ENCODE peak calls at places on chromosomes 6 and 20, in four cellular contexts. One of them, this sample, is unnamed.

GRCh38 chr6:68473433-68474210 is 161.5 kb upstream of the ADGRB3 start:
- DNase-seq in CD8-positive, alpha-beta T cell: no peak
- DNase-seq in Peyer's patch: no peak
- DNase-seq in left ventricle myocardium inferior: no peak
- DNase-seq in this sample: no peak

GRCh38 chr6:139764498-139764986 is 390.1 kb upstream of the CITED2 start:
- DNase-seq in Peyer's patch: no peak
- DNase-seq in left ventricle myocardium inferior: no peak
- DNase-seq in CD8-positive, alpha-beta T cell: no peak
- DNase-seq in this sample: no peak

GRCh38 chr6:7671076-7671475 is 54.8 kb upstream of the BMP6 start:
- DNase-seq in Peyer's patch: no peak
- DNase-seq in left ventricle myocardium inferior: no peak
- DNase-seq in CD8-positive, alpha-beta T cell: no peak
- DNase-seq in this sample: no peak

GRCh38 chr6:146860583-146860982 is 261.8 kb downstream of the ADGB start:
- DNase-seq in left ventricle myocardium inferior: no peak
- DNase-seq in CD8-positive, alpha-beta T cell: no peak
- DNase-seq in Peyer's patch: no peak
- DNase-seq in this sample: no peak

GRCh38 chr20:20148774-20149173 is 96.4 kb downstream of the CFAP61 start:
- DNase-seq in Peyer's patch: no peak
- DNase-seq in left ventricle myocardium inferior: no peak
- DNase-seq in CD8-positive, alpha-beta T cell: no peak
- DNase-seq in this sample: no peak

GRCh38 chr6:77457720-77458349 is 5.5 kb downstream of the HTR1B start:
- DNase-seq in Peyer's patch: peak; percentile 70
- DNase-seq in left ventricle myocardium inferior: peak; percentile 56
- DNase-seq in CD8-positive, alpha-beta T cell: no peak
- DNase-seq in this sample: peak; percentile 26

GRCh38 chr20:53943522-53944291 is 126.7 kb downstream of the BCAS1 start:
- DNase-seq in CD8-positive, alpha-beta T cell: no peak
- DNase-seq in left ventricle myocardium inferior: no peak
- DNase-seq in Peyer's patch: peak; percentile 64
- DNase-seq in this sample: peak; percentile 61

GRCh38 chr6:41757931-41758640 is 10.9 kb upstream of the PGC start:
- DNase-seq in CD8-positive, alpha-beta T cell: no peak
- DNase-seq in Peyer's patch: no peak
- DNase-seq in left ventricle myocardium inferior: no peak
- DNase-seq in this sample: no peak

GRCh38 chr20:61278296-61278695 is 26.2 kb downstream of the CDH4 start:
- DNase-seq in left ventricle myocardium inferior: no peak
- DNase-seq in Peyer's patch: no peak
- DNase-seq in CD8-positive, alpha-beta T cell: no peak
- DNase-seq in this sample: no peak

GRCh38 chr6:111572216-111572706 is 33.4 kb downstream of the TRAF3IP2 start:
- DNase-seq in left ventricle myocardium inferior: no peak
- DNase-seq in CD8-positive, alpha-beta T cell: no peak
- DNase-seq in Peyer's patch: no peak
- DNase-seq in this sample: no peak

GRCh38 chr6:97136644-97137358 is 146.2 kb downstream of the MMS22L start:
- DNase-seq in CD8-positive, alpha-beta T cell: no peak
- DNase-seq in left ventricle myocardium inferior: no peak
- DNase-seq in Peyer's patch: no peak
- DNase-seq in this sample: no peak

GRCh38 chr6:151012321-151013294 is 147.1 kb downstream of the MTHFD1L start:
- DNase-seq in CD8-positive, alpha-beta T cell: no peak
- DNase-seq in Peyer's patch: no peak
- DNase-seq in left ventricle myocardium inferior: no peak
- DNase-seq in this sample: no peak

GRCh38 chr20:47379433-47380150 is 23.1 kb upstream of the ZMYND8 start:
- DNase-seq in left ventricle myocardium inferior: no peak
- DNase-seq in Peyer's patch: no peak
- DNase-seq in CD8-positive, alpha-beta T cell: no peak
- DNase-seq in this sample: no peak

GRCh38 chr20:11352041-11352440 is 565.7 kb upstream of the BTBD3 start:
- DNase-seq in Peyer's patch: no peak
- DNase-seq in left ventricle myocardium inferior: no peak
- DNase-seq in CD8-positive, alpha-beta T cell: no peak
- DNase-seq in this sample: no peak

GRCh38 chr20:53079883-53080282 is 107.7 kb downstream of the TSHZ2 start:
- DNase-seq in CD8-positive, alpha-beta T cell: no peak
- DNase-seq in Peyer's patch: no peak
- DNase-seq in left ventricle myocardium inferior: no peak
- DNase-seq in this sample: no peak

GRCh38 chr20:57256908-57257307 is 9.5 kb downstream of the BMP7 start:
- DNase-seq in left ventricle myocardium inferior: no peak
- DNase-seq in CD8-positive, alpha-beta T cell: no peak
- DNase-seq in Peyer's patch: no peak
- DNase-seq in this sample: no peak

GRCh38 chr6:52373294-52373693 is 11.3 kb downstream of the PAQR8 start:
- DNase-seq in left ventricle myocardium inferior: no peak
- DNase-seq in Peyer's patch: no peak
- DNase-seq in CD8-positive, alpha-beta T cell: no peak
- DNase-seq in this sample: no peak

GRCh38 chr6:5809471-5809870 is 197.3 kb downstream of the NRN1 start:
- DNase-seq in left ventricle myocardium inferior: no peak
- DNase-seq in CD8-positive, alpha-beta T cell: no peak
- DNase-seq in Peyer's patch: no peak
- DNase-seq in this sample: peak; percentile 27

GRCh38 chr6:168964138-168964892 is 289.3 kb downstream of the THBS2 start:
- DNase-seq in CD8-positive, alpha-beta T cell: no peak
- DNase-seq in Peyer's patch: no peak
- DNase-seq in left ventricle myocardium inferior: no peak
- DNase-seq in this sample: no peak

GRCh38 chr20:41176711-41177552 is 39.6 kb downstream of the PLCG1 start:
- DNase-seq in CD8-positive, alpha-beta T cell: no peak
- DNase-seq in Peyer's patch: peak; percentile 26
- DNase-seq in left ventricle myocardium inferior: no peak
- DNase-seq in this sample: no peak

GRCh38 chr20:41175727-41176330 is 38.5 kb downstream of the PLCG1 start:
- DNase-seq in Peyer's patch: no peak
- DNase-seq in left ventricle myocardium inferior: no peak
- DNase-seq in CD8-positive, alpha-beta T cell: no peak
- DNase-seq in this sample: no peak

GRCh38 chr20:41178904-41179432 is 41.6 kb downstream of the PLCG1 start:
- DNase-seq in left ventricle myocardium inferior: peak; percentile 54
- DNase-seq in Peyer's patch: peak; percentile 43
- DNase-seq in CD8-positive, alpha-beta T cell: no peak
- DNase-seq in this sample: no peak

GRCh38 chr20:41178495-41178894 is 41.2 kb downstream of the PLCG1 start:
- DNase-seq in Peyer's patch: no peak
- DNase-seq in CD8-positive, alpha-beta T cell: no peak
- DNase-seq in left ventricle myocardium inferior: no peak
- DNase-seq in this sample: no peak

GRCh38 chr20:41177636-41178035 is 40.3 kb downstream of the PLCG1 start:
- DNase-seq in left ventricle myocardium inferior: no peak
- DNase-seq in Peyer's patch: peak; percentile 44
- DNase-seq in CD8-positive, alpha-beta T cell: no peak
- DNase-seq in this sample: no peak
- H3K27ac ChIP-seq in left ventricle myocardium inferior: peak overlapping the region; percentile 89
- H3K27ac ChIP-seq in Peyer's patch: peak overlapping the region; percentile 32
- H3K27ac ChIP-seq in CD8-positive, alpha-beta T cell: no peak overlapping the region
- H3K27ac ChIP-seq in this sample: no peak overlapping the region

GRCh38 chr20:63572788-63573738 is 976 bp downstream of the HELZ2 start:
- DNase-seq in Peyer's patch: no peak
- DNase-seq in CD8-positive, alpha-beta T cell: no peak
- DNase-seq in left ventricle myocardium inferior: no peak
- DNase-seq in this sample: no peak
- H3K27ac ChIP-seq in Peyer's patch: peak overlapping the region; percentile 88
- H3K27ac ChIP-seq in CD8-positive, alpha-beta T cell: no peak overlapping the region
- H3K27ac ChIP-seq in left ventricle myocardium inferior: peak overlapping the region; percentile 90
- H3K27ac ChIP-seq in this sample: peak overlapping the region; percentile 55

GRCh38 chr20:1757606-1758507 is 100.3 kb upstream of the SIRPG start:
- DNase-seq in CD8-positive, alpha-beta T cell: no peak
- DNase-seq in Peyer's patch: no peak
- DNase-seq in left ventricle myocardium inferior: no peak
- DNase-seq in this sample: no peak
- H3K27ac ChIP-seq in CD8-positive, alpha-beta T cell: no peak overlapping the region
- H3K27ac ChIP-seq in Peyer's patch: peak overlapping the region; percentile 85
- H3K27ac ChIP-seq in left ventricle myocardium inferior: no peak overlapping the region
- H3K27ac ChIP-seq in this sample: no peak overlapping the region

DNA sequence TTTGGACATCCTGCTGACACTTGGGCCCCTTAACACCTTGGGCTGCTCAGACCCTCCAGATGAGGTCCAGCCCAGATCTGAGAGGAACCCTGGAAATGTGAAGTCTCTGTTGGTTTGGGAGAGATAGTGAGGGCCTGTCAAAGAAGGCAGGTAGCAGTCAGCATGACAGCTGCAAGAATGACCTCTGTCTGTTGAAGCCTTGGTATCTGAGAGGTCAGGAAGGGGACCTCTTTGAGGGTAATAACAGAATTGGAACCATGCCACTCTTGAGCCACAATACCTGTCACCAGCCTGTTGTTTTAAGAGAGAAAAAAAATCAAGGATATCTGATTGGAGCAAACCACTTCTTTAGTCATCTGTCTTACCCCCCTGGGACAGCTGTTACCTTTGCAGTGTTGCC is 4.2 kb downstream of the SYS1 start:
- DNase-seq in Peyer's patch: no peak
- DNase-seq in CD8-positive, alpha-beta T cell: no peak
- DNase-seq in left ventricle myocardium inferior: no peak
- DNase-seq in this sample: no peak
- H3K27ac ChIP-seq in Peyer's patch: no peak overlapping the region
- H3K27ac ChIP-seq in CD8-positive, alpha-beta T cell: no peak overlapping the region
- H3K27ac ChIP-seq in left ventricle myocardium inferior: no peak overlapping the region
- H3K27ac ChIP-seq in this sample: peak overlapping the region; percentile 63

This sample was measured in CD4-positive, CD25-positive, alpha-beta regulatory T cell.